ENCODE peak calls at places on chromosome 10, in four cellular contexts. M is heart right ventricle, K is small intestine, G is OCI-LY7. N is an unnamed sample.

GRCh38 chr10:44344727-44345126 is 40.2 kb downstream of the CXCL12 start:
- DNase-seq in M (no peak), K (no peak), G (no peak), N (no peak)

GRCh38 chr10:126634915-126635314 is 35.6 kb downstream of the C10orf90 start:
- DNase-seq in M (no peak), K (no peak), G (no peak), N (no peak)

GRCh38 chr10:43340619-43341018 is 30.8 kb upstream of the FXYD4 start:
- DNase-seq in M (no peak), K (peak), G (no peak), N (no peak)

GRCh38 chr10:96387151-96387550 is 28.3 kb upstream of the OPALIN start:
- DNase-seq in M (no peak), K (no peak), G (no peak), N (no peak)

GRCh38 chr10:123722351-123722750 is 56.2 kb downstream of the GPR26 start:
- DNase-seq in M (no peak), K (no peak), G (no peak), N (no peak)

GRCh38 chr10:5014936-5015335 is 11.3 kb upstream of the AKR1C2 start:
- DNase-seq in M (no peak), K (peak), G (peak), N (no peak)

GRCh38 chr10:112269266-112269665 is 13.9 kb upstream of the TECTB start:
- DNase-seq in M (no peak), K (no peak), G (no peak), N (no peak)

GRCh38 chr10:98357208-98357836 is 57.7 kb downstream of the PYROXD2 start:
- DNase-seq in M (no peak), K (no peak), G (no peak), N (no peak)

GRCh38 chr10:5779753-5780152 is 33.5 kb downstream of the GDI2 start:
- DNase-seq in M (no peak), K (no peak), G (no peak), N (no peak)

GRCh38 chr10:69246036-69246435 is 25.9 kb downstream of the HKDC1 start:
- DNase-seq in M (no peak), K (no peak), G (no peak), N (no peak)

GRCh38 chr10:60230892-60231291 is 158.8 kb downstream of the ANK3 start:
- DNase-seq in M (no peak), K (no peak), G (no peak), N (no peak)

GRCh38 chr10:52502237-52502636 is 188.2 kb downstream of the DKK1 start:
- DNase-seq in M (no peak), K (no peak), G (no peak), N (no peak)

GRCh38 chr10:131997366-131998049 is 15.8 kb upstream of the BNIP3 start:
- DNase-seq in M (peak), K (peak), G (peak), N (no peak)

GRCh38 chr10:28823501-28824075 is 146.3 kb downstream of the BAMBI start:
- DNase-seq in M (no peak), K (no peak), G (no peak), N (no peak)

GRCh38 chr10:76779821-76780281 is 857.8 kb downstream of the KCNMA1 start:
- DNase-seq in M (no peak), K (no peak), G (no peak), N (no peak)

GRCh38 chr10:134743-135600 is at the start of gene ZMYND11:
- DNase-seq in M (peak), K (peak), G (peak), N (peak)

GRCh38 chr10:13765641-13766341 is 179.0 kb downstream of the PRPF18 start:
- DNase-seq in M (no peak), K (peak), G (no peak), N (no peak)

GRCh38 chr10:8279598-8279997 is 225.1 kb downstream of the GATA3 start:
- DNase-seq in M (no peak), K (no peak), G (no peak), N (no peak)

GRCh38 chr10:45044290-45044689 is 43.6 kb downstream of the ZNF22 start:
- DNase-seq in M (no peak), K (no peak), G (no peak), N (no peak)

GRCh38 chr10:104614245-104614831 is 26.8 kb upstream of the SORCS3 start:
- DNase-seq in M (no peak), K (peak), G (peak), N (no peak)

GRCh38 chr10:113496124-113496523 is 56.7 kb upstream of the HABP2 start:
- DNase-seq in M (no peak), K (no peak), G (no peak), N (no peak)

GRCh38 chr10:95282115-95282514 is 8.7 kb downstream of the PDLIM1 start:
- DNase-seq in M (no peak), K (peak), G (no peak), N (no peak)

GRCh38 chr10:121536271-121536918 is 61.8 kb downstream of the FGFR2 start:
- DNase-seq in M (no peak), K (no peak), G (no peak), N (peak)

GRCh38 chr10:88114368-88114767 is 250.9 kb downstream of the PTEN start:
- DNase-seq in M (peak), K (peak), G (peak), N (no peak)

DNA sequence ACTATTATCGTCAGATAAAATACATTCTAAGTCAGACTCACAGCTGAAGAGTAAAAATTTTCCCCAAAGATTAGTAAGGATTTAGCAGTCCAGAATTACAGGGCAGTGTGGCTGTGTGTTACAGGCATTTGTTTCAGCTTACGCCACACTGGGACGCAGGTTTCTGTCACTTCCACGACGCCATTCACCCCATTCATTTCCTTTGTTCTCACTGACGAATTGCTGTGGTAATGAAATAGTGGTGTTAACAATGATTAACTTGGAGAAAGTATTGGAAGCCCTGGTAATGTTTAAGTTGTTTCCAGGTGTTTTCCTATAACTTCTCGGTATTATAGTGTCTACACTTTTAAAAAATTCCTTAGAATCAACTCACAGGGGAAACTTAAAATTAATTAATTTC is 370.9 kb downstream of the SH2D4B start:
- DNase-seq in M (no peak), K (no peak), G (no peak), N (no peak)
- H3K27ac ChIP-seq in M (no peak), K (no peak), G (no peak), N (no peak)

GRCh38 chr10:73814896-73815718 is 3.7 kb upstream of the NDST2 start:
- DNase-seq in M (no peak), K (peak), G (peak), N (no peak)
- H3K27ac ChIP-seq in M (peak), K (no peak), G (no peak), N (no peak)

GRCh38 chr10:119283818-119284217 is 76.4 kb downstream of the GRK5 start:
- DNase-seq in M (no peak), K (no peak), G (peak), N (no peak)

GRCh38 chr10:119286516-119286915 is 79.1 kb downstream of the GRK5 start:
- DNase-seq in M (no peak), K (no peak), G (no peak), N (no peak)

GRCh38 chr10:119284679-119285096 is 77.3 kb downstream of the GRK5 start:
- DNase-seq in M (no peak), K (no peak), G (no peak), N (no peak)

GRCh38 chr10:119286983-119287612 is 79.7 kb downstream of the GRK5 start:
- DNase-seq in M (no peak), K (no peak), G (no peak), N (no peak)

GRCh38 chr10:119285495-119286267 is 78.3 kb downstream of the GRK5 start:
- DNase-seq in M (no peak), K (no peak), G (no peak), N (no peak)
- H3K27ac ChIP-seq in M (no peak), K (peak), G (no peak), N (no peak)

GRCh38 chr10:110774069-110775021 is 97.4 kb upstream of the PDCD4 start:
- DNase-seq in M (no peak), K (peak), G (no peak), N (no peak)
- H3K27ac ChIP-seq in M (peak), K (peak), G (no peak), N (no peak)

GRCh38 chr10:31999836-32000235 is 56.4 kb downstream of the KIF5B start:
- DNase-seq in M (no peak), K (no peak), G (no peak), N (no peak)

GRCh38 chr10:32007026-32007425 is 49.2 kb downstream of the KIF5B start:
- DNase-seq in M (no peak), K (no peak), G (no peak), N (no peak)

GRCh38 chr10:32000937-32001336 is 55.3 kb downstream of the KIF5B start:
- DNase-seq in M (no peak), K (no peak), G (no peak), N (no peak)

GRCh38 chr10:32005050-32005449 is 51.2 kb downstream of the KIF5B start:
- DNase-seq in M (no peak), K (peak), G (peak), N (no peak)

DNA sequence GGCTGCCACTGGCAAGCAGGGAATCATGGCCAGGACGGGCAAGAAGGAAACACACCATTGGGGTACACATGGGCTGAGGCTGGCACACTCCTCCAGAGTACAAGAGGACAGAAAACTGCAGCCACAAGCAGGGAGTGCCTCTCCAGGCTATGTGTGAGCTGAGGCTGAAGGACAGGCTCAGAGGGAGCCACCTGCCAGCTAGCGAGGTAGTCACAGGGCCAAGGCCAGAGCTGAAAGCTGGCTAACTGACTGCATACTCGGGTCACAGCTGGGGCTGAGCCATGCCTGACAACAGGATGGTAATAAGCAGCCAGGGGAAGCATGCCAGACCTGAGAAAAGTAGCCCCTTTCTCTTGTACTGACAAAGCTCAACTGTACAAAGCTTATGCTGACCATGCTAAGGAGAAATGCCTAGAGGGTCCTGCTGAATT is 52.0 kb downstream of the KIF5B start:
- DNase-seq in M (peak), K (peak), G (peak), N (peak)
- H3K27ac ChIP-seq in M (no peak), K (no peak), G (no peak), N (no peak)

GRCh38 chr10:2950546-2950945 is 116.8 kb upstream of the PFKP start:
- DNase-seq in M (no peak), K (no peak), G (no peak), N (no peak)
- H3K27ac ChIP-seq in M (no peak), K (no peak), G (no peak), N (no peak)

GRCh38 chr10:133401500-133401899 is 7.5 kb downstream of the MTG1 start:
- DNase-seq in M (no peak), K (no peak), G (no peak), N (no peak)
- H3K27ac ChIP-seq in M (no peak), K (peak), G (no peak), N (no peak)

N was measured in substantia nigra.